ENCODE peak calls at places on chromosome 22, in six cellular contexts. H is mesendoderm, C is mesenchymal stem cell, B is neuronal stem cell, I is H9, X is H1. S is an unnamed sample.

GRCh38 chr22:20957118-20957690 is 9.9 kb upstream of the AIFM3 start:
- DNase-seq in H (peak; percentile 48), I (peak; percentile 50), C (peak; percentile 29), B (no peak), X (peak; percentile 78), S (no peak)

GRCh38 chr22:31235076-31235475 is 23.0 kb downstream of the LIMK2 start:
- DNase-seq in H (no peak), B (no peak), C (peak; percentile 57), I (no peak), X (no peak), S (no peak)

GRCh38 chr22:32752868-32753520 is 48.5 kb upstream of the TIMP3 start:
- DNase-seq in C (peak; percentile 74), X (no peak), B (no peak), I (no peak), H (no peak), S (peak; percentile 86)

GRCh38 chr22:48940988-48941902 is 886.4 kb downstream of the BRD1 start:
- DNase-seq in C (no peak), X (peak; percentile 37), H (no peak), B (no peak), I (peak; percentile 12), S (no peak)

GRCh38 chr22:42780070-42780540 is 59.4 kb upstream of the A4GALT start:
- DNase-seq in C (peak; percentile 94), X (no peak), B (peak; percentile 89), I (peak; percentile 76), H (peak; percentile 99), S (peak; percentile 95)

GRCh38 chr22:50530857-50531545 is 1.2 kb upstream of the TYMP start:
- DNase-seq in B (no peak), X (peak; percentile 82), C (peak; percentile 91), I (peak; percentile 84), H (peak; percentile 87), S (peak; percentile 63)

GRCh38 chr22:50531546-50532352 is 1.9 kb upstream of the TYMP start:
- DNase-seq in I (peak; percentile 53), X (peak; percentile 77), B (no peak), H (peak; percentile 56), C (peak; percentile 85), S (peak; percentile 41)

GRCh38 chr22:41411021-41411851 is 29.5 kb downstream of the TEF start:
- DNase-seq in C (peak; percentile 10), B (no peak), I (peak; percentile 46), H (peak; percentile 42), X (no peak), S (no peak)

GRCh38 chr22:43239102-43239875 is 52.4 kb upstream of the TTLL12 start:
- DNase-seq in X (no peak), H (no peak), I (no peak), C (peak; percentile 16), B (no peak), S (no peak)

GRCh38 chr22:31230155-31230870 is 18.2 kb downstream of the LIMK2 start:
- DNase-seq in H (no peak), I (no peak), X (no peak), C (peak; percentile 87), B (no peak), S (peak; percentile 44)

GRCh38 chr22:39738746-39739145 is 154.8 kb downstream of the ENTHD1 start:
- DNase-seq in B (no peak), X (no peak), C (peak; percentile 31), I (no peak), H (no peak), S (peak; percentile 85)

GRCh38 chr22:40120783-40121182 is 56.9 kb upstream of the TNRC6B start:
- DNase-seq in H (no peak), I (no peak), C (no peak), X (no peak), B (no peak), S (no peak)

GRCh38 chr22:41479671-41480396 is 10.9 kb downstream of the ACO2 start:
- DNase-seq in I (peak; percentile 47), H (peak; percentile 70), X (peak; percentile 61), C (peak; percentile 59), B (peak; percentile 83), S (peak; percentile 73)

GRCh38 chr22:31952459-31952858 is 8.1 kb downstream of the YWHAH start:
- DNase-seq in I (no peak), H (no peak), B (no peak), C (peak; percentile 79), X (no peak), S (peak; percentile 93)

GRCh38 chr22:44281706-44282637 is 30.8 kb downstream of the SHISAL1 start:
- DNase-seq in X (no peak), B (no peak), I (no peak), C (no peak), H (no peak), S (no peak)

GRCh38 chr22:22598144-22598543 is 39.1 kb upstream of the PRAME start:
- DNase-seq in B (no peak), C (no peak), I (no peak), X (no peak), H (no peak), S (no peak)

GRCh38 chr22:42857845-42858481 is 890 bp upstream of the ARFGAP3 start:
- DNase-seq in C (no peak), B (no peak), I (no peak), X (no peak), H (no peak), S (no peak)

GRCh38 chr22:33126881-33127280 is 68.7 kb upstream of the SYN3 start:
- DNase-seq in I (peak; percentile 38), X (no peak), H (peak; percentile 76), C (no peak), B (peak; percentile 23), S (no peak)

GRCh38 chr22:49350441-49351121 is 477.1 kb downstream of the BRD1 start:
- DNase-seq in H (no peak), X (no peak), I (peak; percentile 14), C (no peak), B (no peak), S (no peak)

GRCh38 chr22:24806663-24807001 is 621 bp downstream of the SGSM1 start:
- DNase-seq in C (no peak), I (no peak), H (no peak), X (no peak), B (no peak), S (no peak)

GRCh38 chr22:32557424-32557823 is 82.8 kb downstream of the FBXO7 start:
- DNase-seq in H (no peak), C (peak; percentile 84), B (no peak), I (no peak), X (no peak), S (no peak)

GRCh38 chr22:50250555-50251471 is at the start of gene HDAC10:
- DNase-seq in B (peak; percentile 83), X (peak; percentile 92), H (peak; percentile 90), I (peak; percentile 86), C (peak; percentile 85), S (peak; percentile 74)

GRCh38 chr22:37906364-37907008 is 389 bp downstream of the MICALL1 start:
- DNase-seq in X (peak; percentile 61), B (no peak), I (no peak), C (peak; percentile 15), H (no peak), S (no peak)
- H3K18ac ChIP-seq in X (no peak overlapping the region), B (peak overlapping the region; percentile 98), I (no peak overlapping the region), C (peak overlapping the region; percentile 99), H (peak overlapping the region; percentile 82), S (no peak overlapping the region)

DNA sequence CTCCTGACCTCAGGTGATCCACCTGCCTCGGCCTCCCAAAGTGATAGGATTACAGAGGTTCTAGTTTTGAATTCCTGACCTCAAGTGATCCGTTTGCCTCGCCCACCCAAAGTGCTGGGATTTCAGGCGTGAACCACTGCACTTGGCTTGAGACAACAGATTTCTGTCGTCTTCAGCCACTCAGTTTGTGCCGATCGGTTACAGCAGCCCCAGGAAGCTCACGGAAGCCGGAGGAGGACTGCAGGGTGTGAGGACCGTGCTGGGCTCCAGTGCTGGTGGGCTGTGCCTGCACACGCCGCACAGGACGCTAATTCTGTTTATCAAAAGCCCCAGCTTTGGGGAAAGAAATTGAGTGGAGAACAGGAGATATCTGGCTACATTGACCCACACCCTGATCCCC is 82.0 kb downstream of the CELSR1 start:
- DNase-seq in H (no peak), C (no peak), B (no peak), I (no peak), X (no peak), S (no peak)
- H3K18ac ChIP-seq in H (no peak overlapping the region), C (no peak overlapping the region), B (no peak overlapping the region), I (no peak overlapping the region), X (no peak overlapping the region), S (no peak overlapping the region)

GRCh38 chr22:45640941-45641621 is 30.6 kb upstream of the ATXN10 start:
- DNase-seq in C (no peak), H (no peak), X (no peak), B (no peak), I (no peak), S (no peak)

GRCh38 chr22:45638834-45639746 is 32.5 kb upstream of the ATXN10 start:
- DNase-seq in B (no peak), X (no peak), C (peak; percentile 67), H (no peak), I (no peak), S (no peak)

GRCh38 chr22:45638197-45638596 is 33.4 kb upstream of the ATXN10 start:
- DNase-seq in B (no peak), I (no peak), X (no peak), H (no peak), C (no peak), S (no peak)

GRCh38 chr22:45640291-45640940 is 31.2 kb upstream of the ATXN10 start:
- DNase-seq in H (no peak), B (no peak), I (no peak), X (no peak), C (no peak), S (no peak)

GRCh38 chr22:45639747-45640102 is 31.9 kb upstream of the ATXN10 start:
- DNase-seq in H (no peak), I (no peak), B (no peak), C (no peak), X (no peak), S (no peak)
- H3K18ac ChIP-seq in H (no peak overlapping the region), I (no peak overlapping the region), B (peak overlapping the region; percentile 74), C (peak overlapping the region; percentile 11), X (peak overlapping the region; percentile 32), S (no peak overlapping the region)

DNA sequence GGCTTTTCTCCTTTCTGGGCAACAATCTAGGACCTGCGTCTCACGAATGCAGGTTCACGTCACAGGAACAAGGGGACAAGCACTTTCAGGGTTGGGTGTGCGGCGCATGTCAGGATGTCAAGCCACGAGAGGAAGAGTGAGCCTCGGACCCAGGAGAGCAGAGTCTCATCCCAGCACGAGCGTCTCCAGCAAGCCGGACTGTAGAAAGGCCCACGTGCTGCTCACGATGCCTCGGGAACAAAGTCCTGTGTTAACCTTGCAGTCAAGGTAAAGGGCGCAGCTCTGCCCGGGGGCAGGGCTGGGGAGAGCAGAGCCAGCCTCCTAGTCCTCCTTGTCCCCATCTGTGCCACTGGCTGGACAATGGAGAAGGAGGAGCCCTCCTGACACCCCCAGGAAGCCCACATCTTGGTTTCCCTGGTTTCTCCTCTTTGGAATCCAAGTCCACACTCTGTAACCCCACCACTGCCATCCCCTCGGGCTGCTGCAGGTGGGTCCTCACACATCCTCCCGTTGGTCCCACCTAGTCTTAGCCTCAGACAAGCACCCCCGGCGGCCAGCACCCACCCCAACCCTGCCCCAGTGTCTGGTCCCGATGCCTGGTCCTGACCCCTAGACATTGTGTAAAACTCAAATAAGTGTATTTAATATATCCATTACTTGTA is 63.4 kb downstream of the CELSR1 start:
- DNase-seq in I (no peak), B (no peak), C (no peak), H (no peak), X (no peak), S (no peak)
- H3K18ac ChIP-seq in I (no peak overlapping the region), B (peak overlapping the region; percentile 74), C (no peak overlapping the region), H (no peak overlapping the region), X (no peak overlapping the region), S (no peak overlapping the region)

GRCh38 chr22:23772315-23773246 is at the start of gene MMP11:
- DNase-seq in C (peak; percentile 54), H (peak; percentile 58), B (no peak), I (peak; percentile 79), X (peak; percentile 81), S (no peak)
- H3K18ac ChIP-seq in C (peak within 1 kb of the TSS; percentile 93), H (peak within 1 kb of the TSS; percentile 66), B (peak within 1 kb of the TSS; percentile 96), I (no peak within 1 kb of the TSS), X (peak within 1 kb of the TSS; percentile 62), S (peak within 1 kb of the TSS; percentile 78)

GRCh38 chr22:28800308-28801041 is at the start of gene XBP1:
- DNase-seq in I (peak; percentile 91), H (peak; percentile 96), X (peak; percentile 96), C (peak; percentile 95), B (peak; percentile 92), S (peak; percentile 93)
- H3K18ac ChIP-seq in I (peak within 1 kb of the TSS; percentile 94), H (peak within 1 kb of the TSS; percentile 91), X (peak within 1 kb of the TSS; percentile 57), C (peak within 1 kb of the TSS; percentile 98), B (peak within 1 kb of the TSS; percentile 98), S (peak within 1 kb of the TSS; percentile 91)